ENCODE peak calls at places on chromosomes 6 and 20, in four cellular contexts. J is HepG2, B is A549, K is K562. N is an unnamed sample.

GRCh38 chr6:47405273-47405672 is 72.3 kb upstream of the CD2AP start:
- DNase-seq in J (no peak), B (peak; percentile 63), K (no peak), N (no peak)

GRCh38 chr6:68158256-68158655 is 476.8 kb upstream of the ADGRB3 start:
- DNase-seq in B (no peak), K (no peak), J (no peak), N (no peak)

GRCh38 chr6:110265273-110265672 is 85.0 kb downstream of the CDC40 start:
- DNase-seq in K (no peak), B (no peak), J (no peak), N (peak; percentile 3)

GRCh38 chr6:157229733-157230132 is 93.6 kb downstream of the TMEM242 start:
- DNase-seq in B (no peak), J (no peak), K (no peak), N (no peak)

GRCh38 chr20:1186367-1186991 is 1.7 kb upstream of the TMEM74B start:
- DNase-seq in J (peak; percentile 45), B (no peak), K (no peak), N (no peak)

GRCh38 chr6:107711953-107712522 is 112.1 kb downstream of the SCML4 start:
- DNase-seq in B (no peak), J (no peak), K (no peak), N (no peak)

GRCh38 chr6:125711013-125711675 is 38.3 kb upstream of the HEY2 start:
- DNase-seq in K (no peak), J (no peak), B (no peak), N (no peak)

GRCh38 chr6:169162968-169163903 is 90.4 kb downstream of the THBS2 start:
- DNase-seq in B (peak; percentile 66), K (peak; percentile 8), J (peak; percentile 7), N (no peak)

GRCh38 chr6:16296061-16296670 is 57.8 kb downstream of the GMPR start:
- DNase-seq in K (no peak), J (no peak), B (no peak), N (no peak)

GRCh38 chr6:158414900-158415299 is 102.6 kb downstream of the TULP4 start:
- DNase-seq in J (no peak), K (no peak), B (no peak), N (no peak)

GRCh38 chr6:38504996-38505395 is 134.7 kb downstream of the BTBD9 start:
- DNase-seq in B (no peak), J (no peak), K (no peak), N (no peak)

GRCh38 chr20:2342243-2342642 is 38.5 kb upstream of the TGM6 start:
- DNase-seq in J (no peak), B (no peak), K (no peak), N (no peak)

GRCh38 chr20:9059931-9060330 is 9.0 kb upstream of the PLCB4 start:
- DNase-seq in B (peak; percentile 37), J (no peak), K (no peak), N (no peak)

GRCh38 chr20:21681932-21682318 is 23.5 kb upstream of the PAX1 start:
- DNase-seq in K (no peak), B (no peak), J (no peak), N (no peak)

GRCh38 chr6:98212468-98212867 is 621.9 kb upstream of the POU3F2 start:
- DNase-seq in B (no peak), J (no peak), K (no peak), N (no peak)

GRCh38 chr6:110590821-110591351 is 114.5 kb upstream of the SLC22A16 start:
- DNase-seq in K (no peak), B (no peak), J (no peak), N (peak; percentile 32)

GRCh38 chr6:105192707-105193465 is 13.1 kb upstream of the POPDC3 start:
- DNase-seq in B (no peak), K (no peak), J (no peak), N (no peak)
- TF ChIP-seq CHD4 in B (no peak), K (no peak), J (no peak), N (no peak)

GRCh38 chr6:54913211-54913610 is 66.6 kb downstream of the FAM83B start:
- DNase-seq in J (no peak), B (no peak), K (no peak), N (no peak)

GRCh38 chr6:54903884-54904283 is 57.3 kb downstream of the FAM83B start:
- DNase-seq in B (no peak), J (no peak), K (no peak), N (no peak)

GRCh38 chr6:54910326-54910952 is 63.9 kb downstream of the FAM83B start:
- DNase-seq in J (no peak), B (no peak), K (no peak), N (no peak)

GRCh38 chr6:54909184-54909583 is 62.6 kb downstream of the FAM83B start:
- DNase-seq in J (no peak), B (no peak), K (no peak), N (no peak)

DNA sequence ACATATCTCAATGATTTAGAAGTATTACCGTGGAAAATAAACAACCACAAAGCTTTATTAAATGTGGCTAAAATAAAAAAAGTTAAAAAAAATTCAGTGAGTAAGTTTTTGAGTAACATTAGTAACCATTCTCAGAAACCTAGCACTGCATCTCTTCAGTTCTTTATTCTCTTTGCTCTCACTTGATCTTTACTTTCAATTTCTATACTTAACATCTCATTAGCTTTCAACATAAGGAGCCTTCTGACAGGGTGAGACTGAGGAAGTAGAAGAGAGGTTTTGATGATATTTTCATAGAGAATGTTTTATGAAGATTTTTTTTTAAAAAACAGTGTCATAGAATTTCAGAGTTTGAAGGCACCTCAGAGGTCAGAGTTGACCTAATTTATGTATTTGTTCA is 60.7 kb downstream of the FAM83B start:
- DNase-seq in K (no peak), J (no peak), B (no peak), N (no peak)
- TF ChIP-seq CHD4 in K (no peak), J (no peak), B (no peak), N (no peak)

GRCh38 chr20:31968299-31969126 is 562 bp downstream of the XKR7 start:
- DNase-seq in K (peak; percentile 85), J (peak; percentile 64), B (peak; percentile 44), N (no peak)
- TF ChIP-seq CHD4 in K (no peak), J (no peak), B (no peak), N (no peak)

GRCh38 chr6:30007132-30007764 is 53.8 kb upstream of the POLR1H start:
- DNase-seq in B (no peak), J (no peak), K (no peak), N (no peak)

GRCh38 chr6:30005482-30005881 is 55.6 kb upstream of the POLR1H start:
- DNase-seq in B (no peak), K (no peak), J (peak; percentile 60), N (no peak)

GRCh38 chr6:30009113-30009512 is 52.0 kb upstream of the POLR1H start:
- DNase-seq in B (no peak), K (no peak), J (no peak), N (no peak)

GRCh38 chr6:30002871-30003270 is 58.2 kb upstream of the POLR1H start:
- DNase-seq in B (no peak), J (no peak), K (no peak), N (no peak)

GRCh38 chr6:30006170-30007131 is 54.6 kb upstream of the POLR1H start:
- DNase-seq in K (no peak), B (no peak), J (no peak), N (no peak)
- TF ChIP-seq CHD4 in K (no peak), B (no peak), J (no peak), N (no peak)

GRCh38 chr6:140052757-140053729 is 678.6 kb upstream of the CITED2 start:
- DNase-seq in K (peak; percentile 38), J (no peak), B (peak; percentile 17), N (no peak)
- TF ChIP-seq CHD4 in K (no peak), J (no peak), B (no peak), N (no peak)

DNA sequence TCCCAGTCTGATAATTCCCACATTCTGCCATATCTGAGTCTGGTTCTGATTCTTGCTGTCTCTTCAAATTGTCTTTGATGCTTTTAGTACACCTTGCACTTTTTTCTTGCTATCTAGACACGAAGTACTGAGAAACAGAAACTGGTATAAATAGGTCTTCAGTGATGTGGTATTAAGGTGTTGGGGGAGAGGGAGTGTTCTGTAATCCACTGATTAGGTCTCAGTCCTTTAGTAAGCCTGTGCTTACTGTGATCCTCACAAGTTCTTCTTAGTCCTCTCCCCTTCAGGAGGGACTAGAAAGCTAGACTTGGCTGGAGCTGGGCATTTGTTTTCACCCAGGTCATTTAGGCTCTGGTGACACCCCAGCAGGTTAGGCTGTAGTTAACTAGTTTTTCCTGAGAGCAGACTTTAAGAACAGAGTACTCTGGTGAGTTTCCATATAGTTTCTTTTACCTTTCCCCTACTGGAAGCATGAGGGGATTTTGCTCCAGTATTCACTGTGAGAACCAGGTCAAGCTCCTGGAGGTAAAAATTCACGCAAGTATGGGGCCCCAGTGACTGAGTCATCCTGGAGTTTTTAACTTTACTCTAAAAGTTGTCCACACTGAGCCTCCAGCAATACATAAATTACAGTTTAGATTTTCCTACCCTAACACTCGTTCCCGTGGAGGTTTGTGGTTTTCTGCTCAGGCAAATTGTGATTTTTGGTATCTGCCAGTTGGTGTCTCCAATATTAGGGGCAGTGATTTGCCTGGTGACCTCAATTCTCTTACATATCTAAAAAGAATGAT is 154.6 kb downstream of the CDKAL1 start:
- DNase-seq in B (no peak), J (no peak), K (peak; percentile 49), N (peak; percentile 59)
- TF ChIP-seq CHD4 in B (no peak), J (no peak), K (no peak), N (no peak)

GRCh38 chr6:26575494-26575939 is 21.2 kb upstream of the ABT1 start:
- DNase-seq in J (no peak), K (peak; percentile 89), B (peak; percentile 71), N (no peak)

GRCh38 chr6:26578279-26578678 is 18.5 kb upstream of the ABT1 start:
- DNase-seq in K (no peak), J (no peak), B (no peak), N (no peak)

GRCh38 chr6:26577720-26578072 is 19.1 kb upstream of the ABT1 start:
- DNase-seq in B (no peak), K (no peak), J (no peak), N (no peak)

GRCh38 chr6:26576407-26576843 is 20.3 kb upstream of the ABT1 start:
- DNase-seq in K (peak; percentile 60), J (no peak), B (no peak), N (no peak)

GRCh38 chr6:26576929-26577719 is 19.6 kb upstream of the ABT1 start:
- DNase-seq in B (peak; percentile 87), K (peak; percentile 96), J (peak; percentile 75), N (no peak)
- TF ChIP-seq CHD4 in B (no peak), K (no peak), J (peak; percentile 85), N (no peak)

GRCh38 chr6:82118150-82118562 is 129.4 kb downstream of the IBTK start:
- DNase-seq in B (no peak), J (no peak), K (no peak), N (no peak)
- TF ChIP-seq CHD4 in B (no peak), J (no peak), K (no peak), N (no peak)

DNA sequence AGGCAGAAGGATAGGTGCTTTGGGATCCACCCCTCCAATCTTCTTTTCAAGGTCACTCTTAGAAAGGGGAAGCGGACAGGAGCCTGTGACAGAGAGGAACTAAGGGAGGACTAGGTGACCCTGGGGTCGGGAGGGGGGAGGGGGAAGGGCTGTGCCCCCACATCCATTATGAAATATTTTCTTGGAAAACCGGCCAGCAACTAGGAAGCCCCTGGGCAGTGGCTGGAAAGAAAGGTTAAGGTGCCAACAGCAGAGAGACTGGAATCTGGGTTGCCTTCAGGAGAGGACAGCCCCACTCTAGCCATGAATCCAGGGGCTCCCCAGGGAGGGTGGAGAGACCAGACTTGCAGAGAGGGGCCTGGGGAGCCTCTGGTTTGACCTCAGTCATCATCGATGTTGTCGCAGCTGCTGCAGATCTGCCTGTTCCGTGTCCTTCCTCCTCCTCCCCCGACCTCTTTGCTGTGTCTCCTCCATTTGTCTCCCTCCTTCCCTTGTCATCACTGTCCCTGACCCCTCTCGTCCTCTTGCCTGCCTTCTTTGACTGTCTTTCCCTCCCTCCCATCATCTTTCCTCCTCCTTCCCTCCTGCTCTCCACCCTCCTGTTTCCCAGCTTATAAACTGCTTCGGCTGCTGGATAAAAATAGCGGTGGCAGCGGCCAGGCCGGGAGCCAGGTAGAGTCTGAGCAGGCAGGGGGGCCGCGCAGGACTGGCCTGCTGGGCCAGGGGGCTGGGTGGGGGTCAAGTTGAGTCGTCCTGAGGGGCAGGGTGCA is 3.2 kb downstream of the SLC29A1 start:
- DNase-seq in J (no peak), B (no peak), K (peak; percentile 74), N (no peak)
- TF ChIP-seq CHD4 in J (no peak), B (no peak), K (no peak), N (no peak)

N was measured in GM12878.